ENCODE peak calls at places on chromosomes 3 and 15, in seven cellular contexts. V, M, X, K, E, S and F are unnamed samples.

GRCh38 chr3:99768126-99768525 is 49.5 kb upstream of the CMSS1 start:
- DNase-seq in V (peak), M (no peak), X (no peak), K (no peak), E (no peak), S (no peak), F (no peak)

GRCh38 chr15:101773496-101774100 is 29.7 kb upstream of the OR4F6 start:
- DNase-seq in V (no peak), M (peak), X (no peak), K (peak), E (no peak), S (no peak), F (peak)

GRCh38 chr3:172447611-172448579 is at the start of gene GHSR:
- DNase-seq in V (no peak), M (no peak), X (peak), K (no peak), E (no peak), S (no peak), F (no peak)

GRCh38 chr3:115100806-115101205 is 46.3 kb downstream of the ZBTB20 start:
- DNase-seq in V (no peak), M (no peak), X (no peak), K (no peak), E (no peak), S (no peak), F (no peak)

GRCh38 chr3:174973465-174973864 is 114.3 kb downstream of the NAALADL2 start:
- DNase-seq in V (no peak), M (peak), X (no peak), K (no peak), E (no peak), S (no peak), F (no peak)

GRCh38 chr3:127226451-127226850 is 33.5 kb downstream of the PRR23E start:
- DNase-seq in V (no peak), M (no peak), X (no peak), K (no peak), E (no peak), S (no peak), F (no peak)

GRCh38 chr15:50907866-50908208 is 646 bp upstream of the AP4E1 start:
- DNase-seq in V (peak), M (peak), X (no peak), K (no peak), E (no peak), S (no peak), F (peak)

GRCh38 chr15:85624241-85624855 is 170.4 kb downstream of the KLHL25 start:
- DNase-seq in V (no peak), M (no peak), X (no peak), K (no peak), E (no peak), S (no peak), F (no peak)

GRCh38 chr3:31958721-31959152 is 22.3 kb downstream of the OSBPL10 start:
- DNase-seq in V (no peak), M (no peak), X (peak), K (peak), E (no peak), S (no peak), F (no peak)

GRCh38 chr3:11434017-11434526 is 161.9 kb downstream of the ATG7 start:
- DNase-seq in V (peak), M (no peak), X (peak), K (no peak), E (no peak), S (no peak), F (no peak)

GRCh38 chr3:100769693-100770092 is 60.4 kb downstream of the TFG start:
- DNase-seq in V (no peak), M (no peak), X (no peak), K (peak), E (no peak), S (no peak), F (no peak)

GRCh38 chr3:133996251-133996661 is 33.5 kb downstream of the SLCO2A1 start:
- DNase-seq in V (no peak), M (no peak), X (no peak), K (no peak), E (no peak), S (no peak), F (no peak)

GRCh38 chr3:129000742-129001100 is 383 bp upstream of the EFCC1 start:
- DNase-seq in V (no peak), M (no peak), X (no peak), K (no peak), E (no peak), S (no peak), F (no peak)

GRCh38 chr15:85581495-85581894 is 201.1 kb downstream of the AKAP13 start:
- DNase-seq in V (no peak), M (no peak), X (no peak), K (no peak), E (no peak), S (no peak), F (no peak)

GRCh38 chr15:78415284-78415683 is 22.7 kb upstream of the IREB2 start:
- DNase-seq in V (no peak), M (no peak), X (no peak), K (no peak), E (no peak), S (peak), F (peak)

GRCh38 chr15:59887211-59887610 is 116.9 kb upstream of the FOXB1 start:
- DNase-seq in V (no peak), M (no peak), X (no peak), K (no peak), E (no peak), S (no peak), F (no peak)

GRCh38 chr3:51709004-51709420 is 2.1 kb downstream of the GRM2 start:
- DNase-seq in V (no peak), M (no peak), X (peak), K (no peak), E (no peak), S (no peak), F (no peak)

GRCh38 chr3:49839193-49839809 is 17.1 kb downstream of the TRAIP start:
- DNase-seq in V (peak), M (peak), X (peak), K (peak), E (peak), S (peak), F (peak)

GRCh38 chr3:79032686-79033318 is 735.0 kb downstream of the ROBO1 start:
- DNase-seq in V (peak), M (peak), X (peak), K (no peak), E (no peak), S (peak), F (no peak)

GRCh38 chr3:141076821-141077571 is 25.8 kb downstream of the SPSB4 start:
- DNase-seq in V (peak), M (no peak), X (no peak), K (no peak), E (no peak), S (no peak), F (no peak)

GRCh38 chr15:56031836-56032235 is 38.4 kb upstream of the NEDD4 start:
- DNase-seq in V (no peak), M (no peak), X (no peak), K (no peak), E (no peak), S (no peak), F (no peak)

GRCh38 chr15:43127752-43128151 is 5.6 kb upstream of the TMEM62 start:
- DNase-seq in V (no peak), M (peak), X (no peak), K (no peak), E (no peak), S (no peak), F (no peak)

GRCh38 chr3:187719628-187720336 is 17.4 kb upstream of the RTP2 start:
- DNase-seq in V (no peak), M (peak), X (no peak), K (no peak), E (no peak), S (no peak), F (no peak)

GRCh38 chr15:81274932-81275341 is 49.0 kb downstream of the STARD5 start:
- DNase-seq in V (peak), M (peak), X (peak), K (peak), E (peak), S (peak), F (peak)

GRCh38 chr3:107813066-107813465 is 277.8 kb downstream of the CD47 start:
- DNase-seq in V (peak), M (no peak), X (no peak), K (no peak), E (no peak), S (no peak), F (no peak)

GRCh38 chr3:132880986-132881385 is 157.2 kb upstream of the TMEM108 start:
- DNase-seq in V (no peak), M (no peak), X (no peak), K (no peak), E (no peak), S (no peak), F (no peak)

GRCh38 chr15:81292516-81293001 is 31.4 kb downstream of the STARD5 start:
- DNase-seq in V (no peak), M (no peak), X (no peak), K (no peak), E (peak), S (no peak), F (no peak)

GRCh38 chr3:14397531-14397930 is 4.9 kb upstream of the SLC6A6 start:
- DNase-seq in V (no peak), M (no peak), X (no peak), K (no peak), E (no peak), S (no peak), F (no peak)

GRCh38 chr15:60390931-60391501 is 6.8 kb downstream of the ANXA2 start:
- DNase-seq in V (peak), M (peak), X (no peak), K (no peak), E (no peak), S (no peak), F (no peak)

GRCh38 chr15:37682304-37682703 is 252.1 kb upstream of the TMCO5A start:
- DNase-seq in V (peak), M (peak), X (no peak), K (no peak), E (no peak), S (no peak), F (no peak)

GRCh38 chr3:77320514-77320913 is 280.6 kb downstream of the ROBO2 start:
- DNase-seq in V (peak), M (peak), X (peak), K (no peak), E (no peak), S (peak), F (peak)

GRCh38 chr15:70690491-70691281 is 72.7 kb downstream of the UACA start:
- DNase-seq in V (no peak), M (peak), X (no peak), K (no peak), E (no peak), S (no peak), F (peak)

GRCh38 chr3:149536429-149536828 is 61.9 kb downstream of the TM4SF4 start:
- DNase-seq in V (no peak), M (no peak), X (peak), K (peak), E (no peak), S (peak), F (no peak)

GRCh38 chr3:124486324-124486723 is 243.9 kb upstream of the UMPS start:
- DNase-seq in V (no peak), M (no peak), X (no peak), K (no peak), E (no peak), S (no peak), F (peak)

GRCh38 chr3:124491098-124491497 is 239.2 kb upstream of the UMPS start:
- DNase-seq in V (no peak), M (no peak), X (no peak), K (no peak), E (no peak), S (no peak), F (no peak)

GRCh38 chr3:124492824-124493223 is 237.4 kb upstream of the UMPS start:
- DNase-seq in V (peak), M (peak), X (peak), K (no peak), E (no peak), S (peak), F (peak)

GRCh38 chr3:124491875-124492274 is 238.4 kb upstream of the UMPS start:
- DNase-seq in V (no peak), M (no peak), X (no peak), K (no peak), E (no peak), S (no peak), F (no peak)

DNA sequence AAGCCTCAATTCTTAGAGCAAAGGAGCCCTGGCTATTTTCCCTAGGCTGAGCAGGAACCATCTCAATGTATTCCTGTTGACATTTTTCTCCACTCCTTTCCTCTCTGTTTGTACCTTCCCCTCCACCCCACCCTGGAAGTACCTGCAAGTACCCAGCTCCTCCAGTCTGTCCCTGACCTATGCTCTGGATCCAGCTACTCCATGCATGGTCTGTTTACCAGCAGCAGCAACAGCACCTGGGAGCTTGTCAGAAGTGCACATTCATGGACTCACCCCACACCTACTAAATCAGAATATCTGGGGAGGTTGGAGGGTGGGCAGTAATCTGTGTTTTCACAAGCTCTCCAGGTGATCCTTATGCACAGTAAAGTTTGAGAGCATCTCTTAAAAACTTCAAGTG is 240.7 kb upstream of the UMPS start:
- DNase-seq in V (no peak), M (no peak), X (no peak), K (no peak), E (no peak), S (no peak), F (no peak)
- TF ChIP-seq RFX5 in V (no peak), M (no peak), X (no peak), K (no peak), E (no peak), S (no peak), F (no peak)

GRCh38 chr3:111723293-111723963 is 128.3 kb upstream of the ZBED2 start:
- DNase-seq in V (peak), M (no peak), X (no peak), K (no peak), E (no peak), S (no peak), F (no peak)
- TF ChIP-seq RFX5 in V (no peak), M (no peak), X (no peak), K (no peak), E (no peak), S (no peak), F (no peak)

DNA sequence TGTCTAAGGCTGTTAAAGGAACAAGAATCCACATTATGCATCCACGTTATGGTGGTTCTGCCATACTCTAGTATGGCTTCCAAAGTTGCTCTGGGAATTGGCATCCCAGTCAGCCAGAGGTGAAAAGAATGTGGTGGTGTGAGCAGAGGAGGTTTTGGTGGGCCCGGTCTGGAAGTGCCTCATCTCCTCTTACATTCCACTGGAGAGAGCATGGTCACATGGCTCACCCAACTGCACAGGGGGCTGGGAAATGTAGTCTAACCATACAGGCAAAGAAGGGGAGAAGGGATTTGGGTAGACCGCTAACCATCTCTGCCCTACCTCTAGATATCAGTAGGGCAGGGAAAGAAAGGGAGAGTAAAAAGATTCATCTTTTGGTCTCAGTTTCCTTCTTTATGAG is 3.2 kb upstream of the HEG1 start:
- DNase-seq in V (no peak), M (no peak), X (no peak), K (no peak), E (no peak), S (no peak), F (no peak)
- TF ChIP-seq RFX5 in V (no peak), M (no peak), X (no peak), K (no peak), E (no peak), S (no peak), F (no peak)

GRCh38 chr3:190384241-190384863 is 3.6 kb upstream of the CLDN16 start:
- DNase-seq in V (peak), M (peak), X (no peak), K (no peak), E (peak), S (no peak), F (peak)

GRCh38 chr3:190381356-190381940 is 6.5 kb upstream of the CLDN16 start:
- DNase-seq in V (peak), M (no peak), X (no peak), K (no peak), E (no peak), S (no peak), F (no peak)

GRCh38 chr3:190382082-190382481 is 5.9 kb upstream of the CLDN16 start:
- DNase-seq in V (peak), M (no peak), X (no peak), K (no peak), E (no peak), S (no peak), F (no peak)

GRCh38 chr3:190387578-190388213 is at the start of gene CLDN16:
- DNase-seq in V (no peak), M (no peak), X (no peak), K (no peak), E (no peak), S (no peak), F (no peak)

GRCh38 chr3:190385835-190386688 is 1.9 kb upstream of the CLDN16 start:
- DNase-seq in V (peak), M (peak), X (no peak), K (no peak), E (no peak), S (no peak), F (peak)
- TF ChIP-seq RFX5 in V (no peak), M (no peak), X (no peak), K (no peak), E (no peak), S (no peak), F (no peak)